ENCODE peak calls at places on chromosomes 3 and 15, in eight cellular contexts. O, N, E, G, Q, X, I and U are unnamed samples.

GRCh38 chr15:48352474-48353072 is 21.3 kb downstream of the DUT start:
- DNase-seq in O (peak; percentile 69), N (peak; percentile 70), E (no peak), G (peak; percentile 79), Q (peak; percentile 85), X (peak; percentile 44), I (no peak), U (peak; percentile 60)

GRCh38 chr3:189457666-189458065 is 173.5 kb upstream of the TP63 start:
- DNase-seq in O (no peak), N (no peak), E (no peak), G (no peak), Q (no peak), X (no peak), I (no peak), U (no peak)

GRCh38 chr3:146640361-146640760 is 35.2 kb upstream of the PLSCR5 start:
- DNase-seq in O (no peak), N (no peak), E (no peak), G (no peak), Q (no peak), X (no peak), I (no peak), U (no peak)

GRCh38 chr3:21734746-21735145 is 16.3 kb downstream of the ZNF385D start:
- DNase-seq in O (no peak), N (no peak), E (no peak), G (no peak), Q (no peak), X (no peak), I (no peak), U (no peak)

GRCh38 chr15:93703092-93703785 is 528.1 kb upstream of the MCTP2 start:
- DNase-seq in O (no peak), N (no peak), E (no peak), G (no peak), Q (no peak), X (no peak), I (no peak), U (no peak)

GRCh38 chr15:78035861-78036476 is 41.5 kb downstream of the TBC1D2B start:
- DNase-seq in O (no peak), N (no peak), E (no peak), G (no peak), Q (no peak), X (no peak), I (no peak), U (no peak)

GRCh38 chr3:53225181-53225580 is 30.6 kb downstream of the TKT start:
- DNase-seq in O (no peak), N (no peak), E (peak; percentile 51), G (no peak), Q (no peak), X (no peak), I (no peak), U (no peak)

GRCh38 chr15:31262143-31262530 is 64.5 kb upstream of the KLF13 start:
- DNase-seq in O (no peak), N (no peak), E (peak; percentile 22), G (no peak), Q (no peak), X (no peak), I (no peak), U (no peak)

GRCh38 chr3:142931222-142931621 is 32.3 kb downstream of the PAQR9 start:
- DNase-seq in O (no peak), N (peak; percentile 54), E (no peak), G (no peak), Q (peak; percentile 67), X (peak; percentile 14), I (no peak), U (no peak)

GRCh38 chr3:97232635-97233034 is 418.2 kb downstream of the EPHA6 start:
- DNase-seq in O (no peak), N (no peak), E (no peak), G (no peak), Q (no peak), X (peak; percentile 17), I (no peak), U (no peak)

GRCh38 chr15:65766422-65767263 is 25.4 kb downstream of the DENND4A start:
- DNase-seq in O (peak; percentile 80), N (no peak), E (no peak), G (no peak), Q (no peak), X (no peak), I (no peak), U (no peak)

GRCh38 chr3:9793161-9793781 is 389 bp downstream of the ARPC4 start:
- DNase-seq in O (peak; percentile 44), N (no peak), E (peak; percentile 73), G (peak; percentile 57), Q (peak; percentile 62), X (peak; percentile 57), I (no peak), U (no peak)

GRCh38 chr3:42804831-42805821 is 836 bp upstream of the HIGD1A start:
- DNase-seq in O (no peak), N (peak; percentile 53), E (peak; percentile 70), G (peak; percentile 20), Q (peak; percentile 67), X (peak; percentile 35), I (peak; percentile 26), U (no peak)

GRCh38 chr3:43796041-43796596 is 105.4 kb downstream of the ABHD5 start:
- DNase-seq in O (no peak), N (no peak), E (no peak), G (no peak), Q (no peak), X (no peak), I (no peak), U (no peak)

GRCh38 chr15:69807752-69808151 is 290.0 kb downstream of the TLE3 start:
- DNase-seq in O (peak; percentile 54), N (no peak), E (no peak), G (peak; percentile 16), Q (no peak), X (no peak), I (no peak), U (no peak)

GRCh38 chr3:78995087-78995486 is 772.7 kb downstream of the ROBO1 start:
- DNase-seq in O (no peak), N (no peak), E (no peak), G (no peak), Q (no peak), X (no peak), I (no peak), U (no peak)

GRCh38 chr3:161452179-161452578 is 44.4 kb upstream of the OTOL1 start:
- DNase-seq in O (no peak), N (no peak), E (no peak), G (no peak), Q (no peak), X (no peak), I (no peak), U (no peak)

GRCh38 chr15:68885070-68885469 is 45.3 kb upstream of the SPESP1 start:
- DNase-seq in O (peak; percentile 25), N (no peak), E (no peak), G (peak; percentile 90), Q (peak; percentile 72), X (no peak), I (no peak), U (no peak)

GRCh38 chr15:101499863-101500713 is 10.6 kb upstream of the PCSK6 start:
- DNase-seq in O (no peak), N (no peak), E (no peak), G (no peak), Q (no peak), X (peak; percentile 68), I (peak; percentile 77), U (no peak)

GRCh38 chr3:184175981-184176376 is 1.3 kb downstream of the AP2M1 start:
- DNase-seq in O (no peak), N (no peak), E (no peak), G (no peak), Q (no peak), X (no peak), I (no peak), U (no peak)

GRCh38 chr3:184177331-184177731 is 2.7 kb downstream of the AP2M1 start:
- DNase-seq in O (peak; percentile 30), N (no peak), E (no peak), G (peak; percentile 74), Q (no peak), X (no peak), I (no peak), U (no peak)

GRCh38 chr3:184175506-184175905 is 851 bp downstream of the AP2M1 start:
- DNase-seq in O (no peak), N (no peak), E (no peak), G (no peak), Q (no peak), X (no peak), I (no peak), U (no peak)

GRCh38 chr3:184177767-184178306 is 3.2 kb downstream of the AP2M1 start:
- DNase-seq in O (no peak), N (no peak), E (no peak), G (no peak), Q (no peak), X (no peak), I (no peak), U (peak; percentile 26)

GRCh38 chr3:184176377-184177330 is 2.0 kb downstream of the AP2M1 start:
- DNase-seq in O (peak; percentile 96), N (no peak), E (peak; percentile 74), G (peak; percentile 96), Q (peak; percentile 95), X (peak; percentile 51), I (peak; percentile 56), U (peak; percentile 75)
- H3K27ac ChIP-seq in O (peak overlapping the region; percentile 96), N (peak overlapping the region; percentile 88), E (peak overlapping the region; percentile 67), G (peak overlapping the region; percentile 93), Q (peak overlapping the region; percentile 97), X (peak overlapping the region; percentile 94), I (peak overlapping the region; percentile 95), U (no peak overlapping the region)

GRCh38 chr15:41946970-41947369 is 25.4 kb downstream of the EHD4 start:
- DNase-seq in O (no peak), N (no peak), E (no peak), G (no peak), Q (no peak), X (no peak), I (peak; percentile 61), U (no peak)
- H3K27ac ChIP-seq in O (no peak overlapping the region), N (no peak overlapping the region), E (no peak overlapping the region), G (peak overlapping the region; percentile 75), Q (no peak overlapping the region), X (no peak overlapping the region), I (peak overlapping the region; percentile 89), U (no peak overlapping the region)

GRCh38 chr15:99613887-99614642 is 48.3 kb downstream of the MEF2A start:
- DNase-seq in O (peak; percentile 62), N (no peak), E (peak; percentile 70), G (peak; percentile 70), Q (no peak), X (peak; percentile 40), I (no peak), U (no peak)
- H3K27ac ChIP-seq in O (no peak overlapping the region), N (no peak overlapping the region), E (peak overlapping the region; percentile 87), G (peak overlapping the region; percentile 97), Q (no peak overlapping the region), X (peak overlapping the region; percentile 70), I (peak overlapping the region; percentile 51), U (no peak overlapping the region)

GRCh38 chr3:153158961-153159735 is 2.9 kb upstream of the RAP2B start:
- DNase-seq in O (no peak), N (no peak), E (no peak), G (no peak), Q (no peak), X (no peak), I (no peak), U (no peak)

GRCh38 chr3:153160451-153161137 is 1.4 kb upstream of the RAP2B start:
- DNase-seq in O (peak; percentile 89), N (peak; percentile 83), E (peak; percentile 88), G (peak; percentile 91), Q (peak; percentile 87), X (peak; percentile 86), I (peak; percentile 70), U (peak; percentile 67)

GRCh38 chr3:153158184-153158583 is 3.8 kb upstream of the RAP2B start:
- DNase-seq in O (no peak), N (no peak), E (no peak), G (no peak), Q (no peak), X (no peak), I (no peak), U (no peak)

GRCh38 chr3:153161138-153161713 is 800 bp upstream of the RAP2B start:
- DNase-seq in O (peak; percentile 100), N (peak; percentile 95), E (peak; percentile 94), G (peak; percentile 100), Q (peak; percentile 99), X (peak; percentile 91), I (peak; percentile 91), U (peak; percentile 90)

GRCh38 chr3:153159771-153160397 is 2.1 kb upstream of the RAP2B start:
- DNase-seq in O (no peak), N (no peak), E (no peak), G (no peak), Q (no peak), X (no peak), I (no peak), U (peak; percentile 31)
- H3K27ac ChIP-seq in O (peak overlapping the region; percentile 98), N (peak overlapping the region; percentile 83), E (peak overlapping the region; percentile 92), G (peak overlapping the region; percentile 79), Q (peak overlapping the region; percentile 55), X (peak overlapping the region; percentile 98), I (peak overlapping the region; percentile 94), U (peak overlapping the region; percentile 91)